ENCODE peak calls at places on chromosomes 7 and 10, in five cellular contexts. X, Y, K, M and F are unnamed samples.

GRCh38 chr10:49313501-49314070 is 14.6 kb downstream of the C10orf71 start:
- DNase-seq in K (no peak), Y (no peak), M (no peak), X (no peak), F (no peak)

GRCh38 chr10:30028006-30028441 is 31.4 kb downstream of the JCAD start:
- DNase-seq in K (no peak), X (no peak), M (no peak), Y (no peak), F (no peak)

GRCh38 chr7:5767066-5767465 is 14.4 kb downstream of the RNF216 start:
- DNase-seq in M (no peak), K (no peak), Y (no peak), X (no peak), F (no peak)

GRCh38 chr7:55055479-55055878 is 36.7 kb downstream of the EGFR start:
- DNase-seq in M (no peak), Y (no peak), K (no peak), X (no peak), F (peak; percentile 92)

GRCh38 chr10:119542357-119542989 is at the start of gene RGS10:
- DNase-seq in K (no peak), M (no peak), X (peak; percentile 45), Y (peak; percentile 85), F (peak; percentile 72)

GRCh38 chr7:132455306-132455705 is 121.0 kb downstream of the PLXNA4 start:
- DNase-seq in K (no peak), Y (no peak), X (no peak), M (no peak), F (no peak)

GRCh38 chr10:32055478-32056135 is 618 bp downstream of the KIF5B start:
- DNase-seq in K (no peak), Y (peak; percentile 70), M (peak; percentile 43), X (peak; percentile 50), F (peak; percentile 41)

GRCh38 chr10:78408671-78409472 is 375.2 kb downstream of the RPS24 start:
- DNase-seq in M (peak; percentile 7), X (no peak), Y (no peak), K (no peak), F (peak; percentile 20)

GRCh38 chr7:135704698-135705097 is 23.3 kb downstream of the SLC13A4 start:
- DNase-seq in Y (no peak), K (no peak), M (no peak), X (no peak), F (no peak)

GRCh38 chr10:69384320-69384719 is 32.4 kb downstream of the TACR2 start:
- DNase-seq in Y (no peak), K (no peak), X (no peak), M (no peak), F (no peak)

GRCh38 chr7:36266683-36267082 is 113.6 kb downstream of the EEPD1 start:
- DNase-seq in Y (no peak), M (peak; percentile 48), X (no peak), K (no peak), F (no peak)

GRCh38 chr10:131636841-131637724 is 263.7 kb upstream of the PPP2R2D start:
- DNase-seq in M (no peak), Y (no peak), K (no peak), X (no peak), F (no peak)

GRCh38 chr7:102468416-102469350 is 3.9 kb downstream of the LRWD1 start:
- DNase-seq in K (no peak), X (no peak), Y (no peak), M (no peak), F (no peak)

GRCh38 chr7:139680676-139681462 is 96.9 kb downstream of the HIPK2 start:
- DNase-seq in M (no peak), X (peak; percentile 90), K (no peak), Y (peak; percentile 64), F (peak; percentile 99)

GRCh38 chr7:82605247-82605864 is 161.8 kb upstream of the CACNA2D1 start:
- DNase-seq in K (no peak), M (peak; percentile 6), X (peak; percentile 22), Y (peak; percentile 43), F (peak; percentile 46)

GRCh38 chr7:56092789-56093531 is at the start of gene PHKG1:
- DNase-seq in M (peak; percentile 33), K (no peak), X (peak; percentile 56), Y (peak; percentile 33), F (peak; percentile 81)

GRCh38 chr10:84607523-84607922 is 279.1 kb downstream of the CCSER2 start:
- DNase-seq in K (no peak), Y (no peak), M (no peak), X (no peak), F (no peak)

GRCh38 chr10:3169738-3170137 is 2.8 kb downstream of the PITRM1 start:
- DNase-seq in Y (no peak), X (no peak), K (no peak), M (no peak), F (no peak)

GRCh38 chr10:29239569-29240472 is 49.0 kb upstream of the LYZL1 start:
- DNase-seq in Y (peak; percentile 52), K (no peak), X (peak; percentile 34), M (peak; percentile 57), F (no peak)

GRCh38 chr7:37198906-37199485 is 249.7 kb downstream of the ELMO1 start:
- DNase-seq in Y (peak; percentile 70), K (peak; percentile 19), X (peak; percentile 65), M (peak; percentile 78), F (peak; percentile 60)

GRCh38 chr7:131501422-131501821 is 55.0 kb downstream of the PODXL start:
- DNase-seq in K (no peak), M (no peak), X (no peak), Y (no peak), F (peak; percentile 92)

GRCh38 chr10:21393941-21394340 is 131.5 kb downstream of the SKIDA1 start:
- DNase-seq in M (no peak), K (no peak), Y (no peak), X (no peak), F (no peak)

GRCh38 chr7:133428876-133429275 is 176.0 kb downstream of the EXOC4 start:
- DNase-seq in K (no peak), M (no peak), X (no peak), Y (no peak), F (no peak)

GRCh38 chr7:139745330-139746143 is 32.3 kb downstream of the HIPK2 start:
- DNase-seq in X (no peak), M (peak; percentile 89), K (no peak), Y (no peak), F (no peak)

GRCh38 chr7:83957333-83957732 is 237.3 kb downstream of the SEMA3A start:
- DNase-seq in M (no peak), X (no peak), Y (no peak), K (no peak), F (peak; percentile 7)

GRCh38 chr7:7746419-7746818 is 28.0 kb upstream of the RPA3 start:
- DNase-seq in Y (no peak), M (no peak), K (no peak), X (no peak), F (no peak)

GRCh38 chr10:114061148-114061547 is 17.5 kb downstream of the ADRB1 start:
- DNase-seq in K (no peak), X (no peak), Y (no peak), M (no peak), F (no peak)

GRCh38 chr10:114061794-114062193 is 18.1 kb downstream of the ADRB1 start:
- DNase-seq in M (no peak), K (no peak), X (no peak), Y (no peak), F (no peak)

GRCh38 chr10:114058297-114058696 is 14.6 kb downstream of the ADRB1 start:
- DNase-seq in K (no peak), M (no peak), Y (no peak), X (no peak), F (no peak)

GRCh38 chr10:114057845-114058244 is 14.2 kb downstream of the ADRB1 start:
- DNase-seq in M (no peak), K (no peak), X (no peak), Y (no peak), F (no peak)

DNA sequence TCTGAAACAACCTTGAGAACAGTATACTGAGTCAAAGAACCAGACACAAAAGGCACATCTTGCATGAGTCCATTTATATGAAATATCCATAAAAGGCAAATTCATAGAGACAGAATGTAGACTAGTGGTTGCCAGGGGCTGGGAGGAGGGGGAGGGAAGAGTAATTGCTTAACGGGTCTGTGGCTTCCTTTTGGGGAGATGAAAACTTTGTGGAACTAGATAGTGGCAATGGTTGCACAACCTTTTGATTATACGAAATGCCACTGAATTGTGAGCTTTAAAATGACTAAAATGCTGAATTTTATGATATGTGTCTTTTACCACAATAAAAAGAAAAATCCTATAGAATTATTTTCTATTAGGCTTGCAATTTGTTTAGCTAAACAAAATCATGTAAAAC is 16.8 kb downstream of the ADRB1 start:
- DNase-seq in Y (no peak), X (no peak), K (no peak), M (no peak), F (no peak)
- TF ChIP-seq CTCF in Y (no peak), X (no peak), K (no peak), M (no peak), F (no peak)

DNA sequence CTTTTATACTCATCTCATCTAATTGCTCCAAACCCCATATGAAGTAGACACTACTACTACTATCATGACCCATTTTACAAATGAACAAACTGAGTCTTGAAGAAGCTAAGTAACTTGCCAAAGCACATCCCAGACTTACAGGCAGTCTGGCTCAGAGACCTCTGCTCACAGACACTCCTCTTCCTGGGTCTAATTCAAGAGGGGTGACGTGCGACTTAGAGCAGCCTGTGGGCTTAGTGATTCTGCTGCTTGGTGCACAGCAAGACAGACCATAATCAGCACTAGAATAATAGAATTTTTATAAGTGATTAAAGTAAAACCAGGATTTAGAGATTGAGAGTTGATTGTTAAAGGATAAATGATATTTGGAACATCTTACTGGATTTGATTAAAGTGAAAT is 750.8 kb downstream of the AUTS2 start:
- DNase-seq in M (no peak), Y (no peak), K (no peak), X (no peak), F (no peak)
- H3K4me3 ChIP-seq in M (no peak overlapping the region), Y (no peak overlapping the region), K (no peak overlapping the region), X (no peak overlapping the region), F (no peak overlapping the region)

GRCh38 chr7:87510430-87510875 is 35.0 kb upstream of the ABCB4 start:
- DNase-seq in K (no peak), Y (no peak), M (no peak), X (no peak), F (no peak)

GRCh38 chr7:87511510-87511909 is 36.0 kb upstream of the ABCB4 start:
- DNase-seq in M (no peak), X (no peak), K (no peak), Y (no peak), F (no peak)

GRCh38 chr7:87517136-87517805 is 41.8 kb upstream of the ABCB4 start:
- DNase-seq in Y (no peak), M (no peak), X (no peak), K (no peak), F (peak; percentile 0)

GRCh38 chr7:87518735-87519134 is 43.3 kb upstream of the ABCB4 start:
- DNase-seq in Y (no peak), M (no peak), X (no peak), K (no peak), F (no peak)

GRCh38 chr7:87513735-87514319 is 38.3 kb upstream of the ABCB4 start:
- DNase-seq in K (no peak), X (no peak), Y (no peak), M (no peak), F (no peak)
- TF ChIP-seq BHLHE40 in K (no peak), X (no peak), Y (no peak), M (no peak), F (no peak)

DNA sequence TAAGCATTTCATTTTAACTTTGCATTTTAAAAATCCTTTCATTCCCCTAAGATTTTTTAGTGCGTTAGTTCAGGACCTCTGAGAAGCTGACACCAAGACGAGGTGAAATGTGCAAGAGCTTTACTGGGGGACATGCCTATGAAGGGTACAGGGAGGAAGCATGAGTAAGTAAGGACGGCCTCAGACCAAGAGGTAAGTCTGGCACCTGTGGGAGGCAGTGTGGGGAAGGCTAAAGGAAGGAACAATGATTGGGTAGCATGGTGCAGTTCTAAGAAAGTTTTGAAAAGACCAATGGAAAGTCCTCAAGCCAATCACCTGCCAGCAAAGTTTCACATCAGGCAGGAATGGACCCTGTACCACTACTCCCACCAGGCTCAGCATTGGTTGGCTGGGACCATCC is 369.2 kb downstream of the GFRA1 start:
- DNase-seq in X (no peak), K (no peak), M (no peak), Y (no peak), F (no peak)
- TF ChIP-seq CTCF in X (no peak), K (no peak), M (no peak), Y (no peak), F (no peak)